ENCODE peak calls at places on chromosomes 3 and 15, in nine cellular contexts. D is kidney, J is lower lobe of right lung, Z is fibroblast of lung, E is brain microvascular endothelial cell, S is GM12878, R is heart right ventricle, H is pancreas, M is psoas muscle. X is an unnamed sample.

GRCh38 chr3:103909395-103909794 is 1457.3 kb upstream of the ALCAM start:
- DNase-seq in S (no peak), Z (no peak), M (no peak), H (no peak), R (no peak), J (no peak), D (no peak), E (no peak), X (no peak)

GRCh38 chr3:15667484-15667883 is 65.9 kb downstream of the BTD start:
- DNase-seq in Z (no peak), J (no peak), E (no peak), R (no peak), M (no peak), S (peak), D (no peak), H (no peak), X (no peak)

GRCh38 chr15:51253385-51253784 is 85.0 kb downstream of the CYP19A1 start:
- DNase-seq in M (no peak), E (no peak), D (no peak), J (no peak), R (no peak), S (no peak), Z (no peak), H (no peak), X (no peak)

GRCh38 chr3:69353492-69353891 is 32.4 kb downstream of the FRMD4B start:
- DNase-seq in H (no peak), Z (no peak), D (no peak), E (no peak), M (no peak), S (no peak), J (peak), R (peak), X (peak)

GRCh38 chr3:190204200-190204599 is 83.5 kb upstream of the P3H2 start:
- DNase-seq in S (no peak), J (no peak), H (no peak), E (no peak), Z (no peak), D (no peak), R (no peak), M (no peak), X (no peak)

GRCh38 chr15:31352911-31353811 is 26.5 kb downstream of the KLF13 start:
- DNase-seq in H (peak), J (peak), M (peak), Z (peak), R (peak), S (peak), E (peak), D (no peak), X (peak)

GRCh38 chr15:78365931-78366330 is 25.8 kb downstream of the CRABP1 start:
- DNase-seq in Z (no peak), H (no peak), D (no peak), M (no peak), S (no peak), R (peak), J (no peak), E (no peak), X (peak)

GRCh38 chr3:24604215-24604614 is 109.6 kb upstream of the THRB start:
- DNase-seq in M (no peak), H (no peak), Z (no peak), D (no peak), S (no peak), R (no peak), E (no peak), J (no peak), X (no peak)

GRCh38 chr3:49098429-49098828 is 4.6 kb upstream of the QRICH1 start:
- DNase-seq in M (peak), S (no peak), Z (no peak), R (peak), H (no peak), E (no peak), D (peak), J (peak), X (no peak)

GRCh38 chr15:40238481-40238926 is 359 bp upstream of the PAK6 start:
- DNase-seq in J (no peak), M (no peak), E (no peak), D (peak), H (no peak), Z (no peak), S (no peak), R (no peak), X (no peak)

GRCh38 chr15:57340673-57341259 is 35.5 kb upstream of the CGNL1 start:
- DNase-seq in D (no peak), J (no peak), R (no peak), Z (peak), S (peak), E (peak), M (no peak), H (no peak), X (no peak)

GRCh38 chr15:76954744-76955143 is 23.2 kb downstream of the RCN2 start:
- DNase-seq in S (no peak), E (no peak), H (no peak), M (no peak), Z (peak), J (no peak), R (no peak), D (no peak), X (no peak)

GRCh38 chr15:44535509-44536297 is 1.2 kb upstream of the EIF3J start:
- DNase-seq in Z (no peak), D (no peak), S (no peak), M (no peak), H (peak), J (no peak), R (no peak), E (no peak), X (no peak)

GRCh38 chr15:89068325-89068784 is 19.9 kb upstream of the ABHD2 start:
- DNase-seq in Z (peak), M (no peak), R (no peak), E (peak), S (peak), J (no peak), H (no peak), D (no peak), X (no peak)

GRCh38 chr3:151226088-151226563 is 23.1 kb upstream of the GPR171 start:
- DNase-seq in S (no peak), J (no peak), R (no peak), E (peak), H (no peak), D (no peak), Z (peak), M (no peak), X (no peak)

GRCh38 chr3:52570076-52570475 is 33.7 kb downstream of the UQCC5 start:
- DNase-seq in E (peak), J (no peak), M (no peak), D (no peak), S (no peak), R (no peak), H (no peak), Z (no peak), X (no peak)

GRCh38 chr3:21803604-21804003 is 52.6 kb upstream of the ZNF385D start:
- DNase-seq in D (no peak), E (no peak), M (no peak), Z (no peak), H (no peak), S (no peak), R (no peak), J (no peak), X (no peak)

GRCh38 chr3:66377800-66378199 is 123.0 kb downstream of the LRIG1 start:
- DNase-seq in S (no peak), H (no peak), E (no peak), J (no peak), R (no peak), M (no peak), Z (no peak), D (no peak), X (no peak)

GRCh38 chr15:39969871-39970270 is 36.0 kb downstream of the EIF2AK4 start:
- DNase-seq in R (peak), J (peak), E (peak), D (no peak), M (peak), S (no peak), H (no peak), Z (peak), X (peak)

GRCh38 chr3:50657407-50657806 is 17.3 kb upstream of the DOCK3 start:
- DNase-seq in E (no peak), J (no peak), M (peak), Z (no peak), D (no peak), R (no peak), H (no peak), S (no peak), X (peak)

GRCh38 chr3:98329392-98330124 is 24.1 kb upstream of the OR5K4 start:
- DNase-seq in M (peak), S (peak), J (no peak), Z (peak), H (no peak), R (no peak), D (no peak), E (peak), X (no peak)

GRCh38 chr3:50381315-50381714 is 22.0 kb upstream of the TMEM115 start:
- DNase-seq in M (no peak), R (no peak), E (no peak), Z (no peak), S (no peak), D (no peak), J (no peak), H (no peak), X (no peak)

GRCh38 chr3:187587012-187587544 is 83.1 kb downstream of the SST start:
- DNase-seq in D (no peak), M (no peak), E (no peak), R (no peak), S (no peak), H (no peak), Z (no peak), J (no peak), X (no peak)

GRCh38 chr15:64452988-64453688 is 7.2 kb upstream of the ZNF609 start:
- DNase-seq in E (no peak), Z (peak), S (no peak), M (no peak), R (peak), J (no peak), D (no peak), H (peak), X (no peak)

GRCh38 chr3:45182915-45183881 is 37.0 kb upstream of the CDCP1 start:
- DNase-seq in H (peak), Z (peak), J (peak), E (peak), S (no peak), R (no peak), M (no peak), D (peak), X (no peak)

GRCh38 chr15:78007965-78008886 is 69.3 kb downstream of the TBC1D2B start:
- DNase-seq in M (peak), H (peak), J (peak), E (peak), D (peak), R (peak), Z (peak), S (no peak), X (peak)

GRCh38 chr15:97683816-97684215 is 276.7 kb upstream of the ARRDC4 start:
- DNase-seq in R (no peak), D (no peak), H (no peak), Z (no peak), M (no peak), E (no peak), J (no peak), S (no peak), X (no peak)

GRCh38 chr15:44215594-44215993 is 20.5 kb upstream of the FRMD5 start:
- DNase-seq in J (no peak), E (peak), H (no peak), D (no peak), R (no peak), Z (peak), S (no peak), M (no peak), X (no peak)

GRCh38 chr15:31267161-31268107 is 59.2 kb upstream of the KLF13 start:
- DNase-seq in S (no peak), H (peak), D (peak), Z (no peak), M (peak), E (no peak), R (no peak), J (no peak), X (peak)

GRCh38 chr3:184058029-184058428 is 5.2 kb downstream of the HTR3C start:
- DNase-seq in Z (peak), E (no peak), R (no peak), D (no peak), J (no peak), M (no peak), H (no peak), S (no peak), X (no peak)

GRCh38 chr3:64972793-64973192 is 285.0 kb upstream of the ADAMTS9 start:
- DNase-seq in D (no peak), H (no peak), E (no peak), M (no peak), S (no peak), R (no peak), J (no peak), Z (peak), X (no peak)

GRCh38 chr3:64971584-64971983 is 283.8 kb upstream of the ADAMTS9 start:
- DNase-seq in M (no peak), J (no peak), R (no peak), S (no peak), Z (no peak), E (no peak), H (no peak), D (no peak), X (no peak)

GRCh38 chr3:64975138-64975537 is 287.3 kb upstream of the ADAMTS9 start:
- DNase-seq in R (peak), D (no peak), S (no peak), J (no peak), H (no peak), M (no peak), E (no peak), Z (peak), X (no peak)

GRCh38 chr3:64974401-64974800 is 286.6 kb upstream of the ADAMTS9 start:
- DNase-seq in E (no peak), D (no peak), J (no peak), H (no peak), R (no peak), S (no peak), Z (no peak), M (no peak), X (no peak)

DNA sequence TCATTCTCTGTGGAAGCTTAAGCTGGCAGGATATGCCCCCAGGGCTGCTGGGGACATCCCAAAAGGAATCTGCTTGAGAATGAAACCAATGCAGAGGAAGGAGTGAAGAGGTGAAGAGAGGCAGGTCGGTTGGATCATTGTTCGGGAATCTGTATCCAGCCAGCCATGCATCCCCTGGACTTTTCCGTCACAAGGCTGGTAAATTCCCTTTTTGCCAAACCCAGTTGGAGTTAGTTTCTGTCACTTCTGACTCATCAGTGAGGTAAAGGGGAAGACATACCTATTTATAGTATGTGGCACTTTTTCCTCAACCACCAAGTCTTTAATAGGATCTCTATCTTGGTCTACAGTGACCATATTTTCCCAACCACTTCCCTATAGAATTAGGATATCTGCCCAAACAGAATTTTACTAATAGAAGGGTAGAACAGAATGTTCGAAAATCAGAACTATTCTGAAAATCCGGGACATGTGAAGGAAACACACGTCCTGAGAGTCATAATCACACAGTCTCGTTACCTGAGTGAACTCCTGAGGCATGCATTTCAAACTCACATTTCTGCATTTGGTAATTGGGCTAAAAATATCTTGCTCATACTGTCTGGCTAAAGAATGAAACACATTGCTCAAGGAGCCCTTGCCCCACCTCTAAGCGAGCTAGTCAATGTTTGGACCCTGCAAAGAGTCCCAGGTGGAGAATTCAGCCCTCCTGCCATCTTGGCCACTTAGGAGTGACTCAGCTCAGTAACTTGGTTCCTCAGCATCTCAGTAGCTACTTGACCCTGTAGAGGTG is 289.7 kb upstream of the ADAMTS9 start:
- DNase-seq in S (no peak), Z (peak), R (no peak), J (no peak), M (no peak), H (no peak), E (peak), D (peak), X (no peak)
- H3K27ac ChIP-seq in S (no peak), Z (no peak), R (no peak), J (no peak), M (no peak), H (no peak), E (no peak), D (peak), X (no peak)

GRCh38 chr15:68315035-68315434 is 37.5 kb downstream of the FEM1B start:
- DNase-seq in D (no peak), E (no peak), Z (no peak), R (no peak), S (no peak), J (no peak), H (no peak), M (no peak), X (no peak)

GRCh38 chr15:68317281-68318007 is 39.9 kb downstream of the FEM1B start:
- DNase-seq in M (no peak), R (no peak), D (peak), Z (no peak), E (no peak), H (peak), J (no peak), S (no peak), X (peak)

GRCh38 chr15:68315495-68316007 is 38.0 kb downstream of the FEM1B start:
- DNase-seq in M (no peak), D (peak), J (no peak), H (peak), S (no peak), E (no peak), R (no peak), Z (no peak), X (peak)

GRCh38 chr15:68314563-68314962 is 37.0 kb downstream of the FEM1B start:
- DNase-seq in M (no peak), H (peak), D (no peak), Z (peak), S (no peak), E (no peak), R (no peak), J (no peak), X (peak)

DNA sequence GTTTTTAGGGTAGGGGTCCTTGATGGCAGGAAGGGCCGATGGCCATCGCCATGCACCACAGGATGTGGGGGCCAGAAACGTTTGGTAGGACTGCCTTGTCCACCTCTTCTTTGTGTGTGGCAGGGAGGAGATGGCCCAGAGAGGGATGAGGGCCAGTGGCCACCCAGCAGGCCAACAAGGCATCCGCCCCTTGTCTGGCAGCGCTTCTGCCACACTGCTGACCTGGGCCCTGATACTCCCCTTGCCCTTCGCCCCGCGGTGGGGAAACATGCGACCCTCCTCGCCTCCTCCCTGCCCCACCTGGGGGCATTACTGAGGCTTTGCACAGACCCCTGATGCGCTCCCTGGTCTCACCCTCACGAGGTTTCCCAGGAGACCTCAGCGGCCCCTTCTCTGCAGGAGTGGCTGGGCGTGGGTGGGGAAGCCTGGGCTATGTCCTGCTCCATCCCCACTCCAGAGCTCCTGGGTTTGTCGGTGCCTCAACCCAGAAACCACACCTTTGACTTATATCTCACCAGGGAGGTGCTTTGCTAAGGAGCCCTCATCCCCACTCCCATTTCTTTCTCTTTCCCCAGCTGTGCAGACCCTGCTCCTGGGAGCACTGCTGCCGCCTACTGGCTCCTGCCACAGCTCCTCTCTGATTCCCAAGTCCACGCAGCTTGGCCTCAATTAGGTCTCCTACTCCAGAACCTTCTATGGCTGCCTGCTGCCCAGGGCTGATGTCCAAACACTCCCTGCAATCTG is 38.7 kb downstream of the FEM1B start:
- DNase-seq in R (no peak), M (no peak), S (no peak), E (no peak), J (no peak), H (peak), D (peak), Z (no peak), X (peak)
- TF ChIP-seq CTCF in R (no peak), M (no peak), S (peak), E (peak), J (no peak), H (no peak), D (no peak), Z (peak), X (no peak)

GRCh38 chr3:46537789-46538188 is 28.3 kb downstream of the LRRC2 start:
- DNase-seq in E (no peak), D (no peak), S (no peak), R (no peak), J (no peak), H (no peak), M (no peak), Z (no peak), X (no peak)

GRCh38 chr3:46540550-46540949 is 25.6 kb downstream of the LRRC2 start:
- DNase-seq in H (no peak), J (no peak), Z (no peak), S (no peak), D (no peak), E (no peak), M (no peak), R (no peak), X (no peak)

GRCh38 chr3:46538803-46539442 is 27.2 kb downstream of the LRRC2 start:
- DNase-seq in Z (peak), M (peak), E (peak), S (peak), D (peak), J (peak), H (no peak), R (peak), X (peak)

GRCh38 chr3:46537316-46537715 is 28.8 kb downstream of the LRRC2 start:
- DNase-seq in S (no peak), H (no peak), E (no peak), R (no peak), M (no peak), Z (no peak), J (no peak), D (no peak), X (no peak)

DNA sequence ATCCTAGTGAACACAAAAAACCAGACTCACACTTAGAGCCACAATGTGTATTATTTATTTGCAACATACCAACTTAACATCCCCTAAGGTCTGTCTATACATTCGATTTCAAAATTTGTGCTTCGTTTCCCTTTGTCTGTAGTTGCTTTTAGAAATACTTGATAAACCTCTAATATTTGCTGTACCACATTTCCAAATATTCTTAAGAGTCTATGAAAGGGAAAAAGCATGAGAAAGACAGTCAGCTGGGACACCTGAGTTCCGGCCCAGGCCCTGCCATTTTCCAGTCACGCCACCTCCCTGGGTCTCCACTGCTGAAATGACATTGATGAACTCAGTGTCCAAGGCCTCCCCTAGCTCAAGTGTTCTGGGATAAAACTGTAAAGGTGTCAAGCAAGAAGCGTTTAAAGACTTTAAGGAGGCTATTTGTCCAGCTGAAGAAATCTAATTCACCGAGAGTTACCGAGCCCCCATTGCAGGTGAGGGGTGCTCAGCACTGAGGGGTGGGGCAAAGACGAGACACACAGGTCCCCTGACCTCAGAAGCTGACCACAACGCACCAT is 26.6 kb downstream of the LRRC2 start:
- DNase-seq in J (no peak), E (no peak), R (no peak), H (no peak), D (no peak), Z (no peak), M (no peak), S (no peak), X (no peak)
- H3K4me3 ChIP-seq in J (peak), E (no peak), R (no peak), H (no peak), D (peak), Z (no peak), M (no peak), S (peak), X (no peak)

DNA sequence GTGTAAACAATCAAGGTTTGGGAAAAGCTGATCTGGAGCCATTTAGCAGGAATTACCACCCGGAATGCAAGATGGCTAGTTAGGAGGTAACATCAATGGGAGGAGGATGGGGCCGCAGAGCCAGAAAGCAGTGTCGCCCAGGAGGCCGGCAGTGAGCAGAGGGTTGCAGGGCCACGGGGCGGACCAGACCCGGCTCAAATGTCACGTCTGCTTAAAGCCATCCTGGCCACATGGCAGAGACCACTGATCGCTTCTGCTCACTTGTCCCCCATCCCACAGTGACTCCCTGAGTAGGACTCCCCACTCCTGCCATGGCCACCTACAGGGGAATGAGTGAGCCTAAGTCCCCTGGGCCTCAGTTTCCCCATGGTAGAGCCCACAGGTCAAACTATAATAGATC is 18.2 kb downstream of the MGLL start:
- DNase-seq in E (no peak), R (no peak), Z (no peak), H (no peak), D (no peak), J (no peak), S (no peak), M (peak), X (no peak)
- H3K27ac ChIP-seq in E (no peak), R (no peak), Z (peak), H (no peak), D (no peak), J (no peak), S (no peak), M (peak), X (no peak)

X was measured in tibial artery.